ENCODE peak calls at places on chromosomes 16 and 17, in six cellular contexts. N, V, C, O, M and S are unnamed samples.

GRCh38 chr16:49947907-49948678 is 76.9 kb upstream of the CNEP1R1 start:
- DNase-seq in V (no peak), O (no peak), N (no peak), C (no peak), M (no peak), S (no peak)

GRCh38 chr17:4032738-4033137 is 68.5 kb upstream of the ATP2A3 start:
- DNase-seq in N (no peak), O (no peak), M (no peak), V (no peak), C (no peak), S (no peak)

GRCh38 chr17:7885357-7886226 is 3.0 kb upstream of the CHD3 start:
- DNase-seq in M (no peak), C (no peak), O (peak), N (peak), V (no peak), S (peak)

GRCh38 chr17:2700031-2700490 is 11.5 kb downstream of the CLUH start:
- DNase-seq in M (no peak), C (no peak), V (no peak), N (no peak), O (no peak), S (no peak)

GRCh38 chr16:86787538-86787937 is 209.2 kb downstream of the FOXL1 start:
- DNase-seq in O (no peak), N (no peak), V (no peak), M (no peak), C (no peak), S (no peak)

GRCh38 chr17:73419896-73420295 is 108.1 kb upstream of the CDC42EP4 start:
- DNase-seq in M (no peak), C (no peak), O (peak), N (no peak), V (no peak), S (no peak)

GRCh38 chr17:79907855-79908254 is 68.6 kb upstream of the CBX4 start:
- DNase-seq in C (peak), V (no peak), M (no peak), N (no peak), O (peak), S (no peak)

GRCh38 chr16:10624527-10624926 is 44.1 kb upstream of the EMP2 start:
- DNase-seq in N (no peak), C (no peak), O (no peak), M (no peak), V (no peak), S (peak)

GRCh38 chr16:76910931-76911330 is 280.1 kb upstream of the MON1B start:
- DNase-seq in V (no peak), N (no peak), C (peak), O (peak), M (no peak), S (peak)

GRCh38 chr17:36934759-36935630 is 2.3 kb upstream of the LHX1 start:
- DNase-seq in M (no peak), N (no peak), C (no peak), V (no peak), O (no peak), S (no peak)

GRCh38 chr16:74449470-74449869 is 28.2 kb upstream of the CLEC18B start:
- DNase-seq in V (no peak), N (no peak), O (no peak), M (no peak), C (peak), S (peak)

GRCh38 chr17:79192503-79193500 is 118.2 kb downstream of the ENGASE start:
- DNase-seq in O (peak), M (no peak), V (no peak), N (peak), C (peak), S (peak)

GRCh38 chr16:65002265-65002664 is 119.6 kb downstream of the CDH11 start:
- DNase-seq in N (no peak), C (peak), O (peak), M (no peak), V (no peak), S (peak)

GRCh38 chr17:66533572-66533971 is 231.2 kb downstream of the PRKCA start:
- DNase-seq in N (no peak), M (no peak), C (peak), O (peak), V (no peak), S (no peak)

GRCh38 chr17:42474270-42474669 is 15.6 kb downstream of the ATP6V0A1 start:
- DNase-seq in M (no peak), O (no peak), V (no peak), N (no peak), C (no peak), S (no peak)

GRCh38 chr17:75844530-75845057 is 390 bp upstream of the UNC13D start:
- DNase-seq in N (no peak), V (no peak), O (no peak), M (no peak), C (no peak), S (peak)

GRCh38 chr17:79214940-79215604 is 140.4 kb downstream of the ENGASE start:
- DNase-seq in C (no peak), O (no peak), V (no peak), N (no peak), M (no peak), S (no peak)

GRCh38 chr17:39194089-39194984 is 3.1 kb downstream of the CACNB1 start:
- DNase-seq in N (no peak), C (peak), V (peak), O (peak), M (no peak), S (no peak)

GRCh38 chr17:75412455-75413317 is 7.2 kb upstream of the GRB2 start:
- DNase-seq in O (peak), V (no peak), N (no peak), M (no peak), C (peak), S (peak)

GRCh38 chr16:70348991-70349390 is 2.3 kb downstream of the DDX19A start:
- DNase-seq in V (no peak), N (no peak), M (no peak), C (peak), O (no peak), S (no peak)

GRCh38 chr17:7446669-7447068 is 1.8 kb downstream of the CHRNB1 start:
- DNase-seq in O (no peak), V (no peak), C (no peak), M (no peak), N (no peak), S (no peak)

GRCh38 chr16:11668590-11669379 is 530 bp downstream of the SNN start:
- DNase-seq in C (no peak), N (no peak), O (no peak), M (no peak), V (no peak), S (no peak)

GRCh38 chr16:2912330-2913199 is 834 bp downstream of the FLYWCH1 start:
- DNase-seq in V (no peak), O (peak), C (peak), M (no peak), N (no peak), S (peak)

GRCh38 chr16:27927266-27927901 is 136.1 kb downstream of the GSG1L start:
- DNase-seq in C (no peak), N (no peak), O (no peak), V (no peak), M (no peak), S (no peak)

GRCh38 chr16:19901164-19901563 is 16.5 kb upstream of the GPRC5B start:
- DNase-seq in C (no peak), V (no peak), O (no peak), M (no peak), N (no peak), S (no peak)

GRCh38 chr17:58091024-58091567 is 7.9 kb downstream of the DYNLL2 start:
- DNase-seq in N (no peak), O (no peak), V (no peak), M (no peak), C (no peak), S (no peak)

GRCh38 chr17:32483451-32484019 is 3.3 kb upstream of the CDK5R1 start:
- DNase-seq in O (peak), C (peak), N (peak), V (no peak), M (no peak), S (peak)

GRCh38 chr17:35515027-35515426 is 22.5 kb downstream of the SLFN12L start:
- DNase-seq in V (no peak), O (no peak), M (no peak), N (no peak), C (no peak), S (no peak)

GRCh38 chr17:6245301-6245810 is 175.2 kb downstream of the WSCD1 start:
- DNase-seq in C (no peak), M (no peak), O (no peak), V (no peak), N (no peak), S (no peak)

GRCh38 chr16:49576941-49577340 is 203.3 kb downstream of the C16orf78 start:
- DNase-seq in C (no peak), N (no peak), O (no peak), M (no peak), V (no peak), S (no peak)

GRCh38 chr16:67857547-67858233 is 10.2 kb upstream of the CENPT start:
- DNase-seq in M (no peak), V (peak), N (no peak), O (peak), C (peak), S (peak)

GRCh38 chr16:17572145-17572544 is 101.4 kb upstream of the XYLT1 start:
- DNase-seq in N (no peak), M (no peak), O (no peak), C (no peak), V (no peak), S (no peak)

GRCh38 chr17:77364941-77365583 is 224.3 kb downstream of the SEC14L1 start:
- DNase-seq in C (no peak), O (no peak), N (no peak), M (no peak), V (no peak), S (no peak)

DNA sequence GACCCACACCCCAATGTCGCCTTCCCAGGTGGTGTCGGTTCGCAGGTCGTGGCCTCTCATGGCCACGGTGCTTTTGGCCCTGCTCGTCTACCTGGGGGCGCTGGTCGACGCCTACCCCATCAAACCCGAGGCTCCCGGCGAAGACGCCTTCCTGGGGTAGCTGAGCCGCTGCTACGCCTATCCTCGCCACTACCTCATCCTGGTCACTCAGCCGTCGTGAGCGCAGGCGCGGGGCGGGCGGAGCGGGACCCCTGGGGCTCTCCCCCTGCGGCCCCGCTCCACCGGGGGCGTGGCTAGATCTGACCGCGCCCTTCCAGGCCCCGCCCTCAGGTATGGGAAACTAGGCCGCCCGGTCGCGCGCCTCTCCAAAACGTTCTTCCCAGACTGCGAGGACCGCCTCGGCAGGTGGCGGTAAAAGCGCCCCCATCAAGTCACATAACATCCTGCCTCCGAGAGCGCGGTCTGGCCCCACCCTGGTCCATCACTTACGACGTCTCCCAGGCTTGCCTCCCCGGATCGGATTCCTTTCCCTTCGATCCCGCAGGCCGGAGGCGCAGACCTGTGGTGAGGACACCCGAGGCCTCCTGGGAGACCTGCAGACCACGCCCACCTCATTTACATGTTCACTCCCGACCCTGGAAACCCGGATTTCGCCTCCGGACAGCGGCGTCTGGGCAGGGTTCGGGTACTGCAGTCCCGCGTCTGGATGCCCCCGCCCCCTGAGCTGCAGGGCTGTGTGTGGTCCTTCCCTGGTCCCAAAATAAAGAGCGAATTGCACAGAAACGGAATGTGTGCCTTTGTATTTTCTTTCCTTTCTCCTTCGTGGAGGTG is 91.5 kb upstream of the TMEM97 start:
- DNase-seq in V (no peak), N (peak), M (no peak), O (peak), C (peak), S (peak)
- TF ChIP-seq CTCF in V (no peak), N (peak), M (no peak), O (no peak), C (no peak), S (no peak)

GRCh38 chr17:18363021-18363941 is at the start of gene SHMT1:
- DNase-seq in V (peak), N (peak), O (peak), M (peak), C (peak), S (peak)
- TF ChIP-seq CTCF in V (no peak), N (no peak), O (no peak), M (no peak), C (no peak), S (no peak)

GRCh38 chr17:48051706-48052486 is 3.7 kb downstream of the NFE2L1 start:
- DNase-seq in M (no peak), C (peak), N (no peak), V (peak), O (peak), S (peak)
- TF ChIP-seq CTCF in M (no peak), C (peak), N (no peak), V (no peak), O (peak), S (no peak)

GRCh38 chr17:40726919-40727318 is 23.4 kb upstream of the KRT24 start:
- DNase-seq in O (peak), C (peak), N (no peak), V (no peak), M (no peak), S (peak)
- TF ChIP-seq CTCF in O (peak), C (peak), N (peak), V (no peak), M (peak), S (peak)

GRCh38 chr16:679808-680624 is at the start of gene STUB1:
- DNase-seq in M (peak), N (peak), V (peak), C (peak), O (peak), S (peak)
- TF ChIP-seq CTCF in M (no peak), N (no peak), V (no peak), C (no peak), O (no peak), S (no peak)

GRCh38 chr16:80277182-80277581 is 263.6 kb upstream of the DYNLRB2 start:
- DNase-seq in C (no peak), N (no peak), M (no peak), V (no peak), O (no peak), S (no peak)
- TF ChIP-seq CTCF in C (no peak), N (no peak), M (no peak), V (no peak), O (no peak), S (no peak)

GRCh38 chr17:1485748-1486376 is 6.6 kb downstream of the MYO1C start:
- DNase-seq in N (no peak), O (peak), M (no peak), C (peak), V (no peak), S (peak)

GRCh38 chr17:1486802-1487695 is 5.4 kb downstream of the MYO1C start:
- DNase-seq in N (no peak), M (no peak), O (peak), C (peak), V (peak), S (no peak)

GRCh38 chr17:1488826-1489275 is 3.6 kb downstream of the MYO1C start:
- DNase-seq in N (no peak), M (no peak), V (no peak), O (no peak), C (no peak), S (no peak)

GRCh38 chr17:1490643-1491405 is 1.7 kb downstream of the MYO1C start:
- DNase-seq in O (peak), V (no peak), N (no peak), M (no peak), C (peak), S (peak)

GRCh38 chr17:1487939-1488825 is 4.3 kb downstream of the MYO1C start:
- DNase-seq in V (no peak), C (peak), M (no peak), O (peak), N (peak), S (peak)
- TF ChIP-seq CTCF in V (peak), C (no peak), M (peak), O (no peak), N (peak), S (no peak)